ENCODE peak calls at places on chromosomes 2 and 18, in seven cellular contexts. J, D, Y, A, G, Q and T are unnamed samples.

GRCh38 chr18:47868744-47869143 is 61.7 kb downstream of the SMAD2 start:
- DNase-seq in J (peak), D (no peak), Y (no peak), A (no peak), G (no peak), Q (no peak), T (no peak)

GRCh38 chr2:38600242-38600891 is 2.4 kb downstream of the HNRNPLL start:
- DNase-seq in J (peak), D (no peak), Y (no peak), A (peak), G (no peak), Q (peak), T (no peak)

GRCh38 chr2:69033427-69034095 is 20.6 kb downstream of the ANTXR1 start:
- DNase-seq in J (no peak), D (no peak), Y (no peak), A (no peak), G (no peak), Q (no peak), T (no peak)

GRCh38 chr2:188201639-188202038 is 90.0 kb upstream of the GULP1 start:
- DNase-seq in J (no peak), D (no peak), Y (no peak), A (no peak), G (no peak), Q (no peak), T (no peak)

GRCh38 chr18:12470382-12471090 is 62.8 kb downstream of the PRELID3A start:
- DNase-seq in J (peak), D (no peak), Y (no peak), A (peak), G (no peak), Q (no peak), T (no peak)

GRCh38 chr2:20370191-20370590 is 19.5 kb upstream of the PUM2 start:
- DNase-seq in J (peak), D (no peak), Y (no peak), A (no peak), G (no peak), Q (no peak), T (no peak)

GRCh38 chr2:217261452-217261851 is 401.6 kb upstream of the TNP1 start:
- DNase-seq in J (no peak), D (no peak), Y (no peak), A (peak), G (no peak), Q (no peak), T (no peak)

GRCh38 chr2:231646471-231646870 is 53.8 kb downstream of the TEX44 start:
- DNase-seq in J (peak), D (no peak), Y (no peak), A (no peak), G (no peak), Q (no peak), T (no peak)

GRCh38 chr2:179235463-179236108 is 29.0 kb downstream of the SESTD1 start:
- DNase-seq in J (no peak), D (no peak), Y (no peak), A (peak), G (no peak), Q (no peak), T (no peak)

GRCh38 chr2:118633371-118633770 is 214.1 kb downstream of the EN1 start:
- DNase-seq in J (no peak), D (no peak), Y (no peak), A (no peak), G (no peak), Q (no peak), T (no peak)

GRCh38 chr2:164115806-164116205 is 380.0 kb upstream of the FIGN start:
- DNase-seq in J (no peak), D (no peak), Y (no peak), A (no peak), G (no peak), Q (no peak), T (no peak)

GRCh38 chr2:189959450-189959849 is 103.1 kb downstream of the MSTN start:
- DNase-seq in J (no peak), D (no peak), Y (no peak), A (no peak), G (no peak), Q (no peak), T (no peak)

GRCh38 chr18:38115201-38115600 is 549.6 kb upstream of the CELF4 start:
- DNase-seq in J (no peak), D (no peak), Y (no peak), A (peak), G (no peak), Q (no peak), T (no peak)

GRCh38 chr18:66219817-66220216 is 384.1 kb downstream of the CDH19 start:
- DNase-seq in J (no peak), D (no peak), Y (no peak), A (no peak), G (no peak), Q (no peak), T (no peak)

GRCh38 chr2:141557329-141558098 is 573.3 kb downstream of the LRP1B start:
- DNase-seq in J (peak), D (no peak), Y (no peak), A (peak), G (no peak), Q (no peak), T (no peak)

GRCh38 chr18:32122039-32122438 is 30.4 kb downstream of the RNF138 start:
- DNase-seq in J (no peak), D (no peak), Y (no peak), A (no peak), G (no peak), Q (no peak), T (no peak)

GRCh38 chr2:184596819-184597411 is 1.4 kb upstream of the ZNF804A start:
- DNase-seq in J (peak), D (no peak), Y (no peak), A (peak), G (no peak), Q (no peak), T (no peak)

GRCh38 chr18:37962316-37962966 is 396.8 kb upstream of the CELF4 start:
- DNase-seq in J (no peak), D (no peak), Y (peak), A (no peak), G (no peak), Q (no peak), T (no peak)

GRCh38 chr18:54060343-54061005 is 164.0 kb downstream of the MBD2 start:
- DNase-seq in J (no peak), D (no peak), Y (no peak), A (no peak), G (no peak), Q (no peak), T (no peak)

GRCh38 chr2:29011650-29012060 is 30.6 kb downstream of the TOGARAM2 start:
- DNase-seq in J (no peak), D (peak), Y (no peak), A (peak), G (peak), Q (peak), T (no peak)

GRCh38 chr2:45745231-45745630 is 93.8 kb downstream of the PRKCE start:
- DNase-seq in J (no peak), D (no peak), Y (no peak), A (no peak), G (no peak), Q (peak), T (no peak)

GRCh38 chr2:148622390-148622789 is 22.2 kb upstream of the EPC2 start:
- DNase-seq in J (no peak), D (no peak), Y (no peak), A (no peak), G (no peak), Q (no peak), T (no peak)

GRCh38 chr2:74250189-74250631 is 51.8 kb downstream of the MTHFD2 start:
- DNase-seq in J (peak), D (peak), Y (peak), A (peak), G (peak), Q (peak), T (peak)

GRCh38 chr2:127003028-127003800 is 103.7 kb downstream of the BIN1 start:
- DNase-seq in J (no peak), D (no peak), Y (no peak), A (no peak), G (no peak), Q (no peak), T (no peak)

GRCh38 chr2:109535217-109535946 is 78.4 kb downstream of the SEPTIN10 start:
- DNase-seq in J (no peak), D (no peak), Y (no peak), A (no peak), G (no peak), Q (no peak), T (no peak)

GRCh38 chr2:172402184-172402583 is 25.2 kb upstream of the ITGA6 start:
- DNase-seq in J (no peak), D (no peak), Y (no peak), A (no peak), G (no peak), Q (no peak), T (no peak)

GRCh38 chr2:9473308-9473984 is 905 bp upstream of the IAH1 start:
- DNase-seq in J (peak), D (peak), Y (no peak), A (no peak), G (no peak), Q (peak), T (no peak)

GRCh38 chr2:104638795-104639194 is 215.1 kb upstream of the POU3F3 start:
- DNase-seq in J (no peak), D (no peak), Y (no peak), A (no peak), G (no peak), Q (no peak), T (no peak)

GRCh38 chr18:29123706-29124530 is 947.0 kb upstream of the CDH2 start:
- DNase-seq in J (peak), D (no peak), Y (no peak), A (peak), G (no peak), Q (no peak), T (no peak)

GRCh38 chr18:79577451-79578395 is 101.9 kb upstream of the CTDP1 start:
- DNase-seq in J (no peak), D (peak), Y (no peak), A (peak), G (peak), Q (no peak), T (no peak)

GRCh38 chr2:239443102-239443620 is 42.3 kb upstream of the HDAC4 start:
- DNase-seq in J (no peak), D (no peak), Y (no peak), A (no peak), G (no peak), Q (no peak), T (no peak)

GRCh38 chr18:44521673-44522032 is 159.0 kb upstream of the SETBP1 start:
- DNase-seq in J (peak), D (no peak), Y (no peak), A (no peak), G (no peak), Q (no peak), T (no peak)

GRCh38 chr2:92074549-92074898 is 2796.7 kb upstream of the TEKT4 start:
- DNase-seq in J (no peak), D (peak), Y (no peak), A (no peak), G (no peak), Q (no peak), T (no peak)

GRCh38 chr18:44852216-44852615 is 171.5 kb downstream of the SETBP1 start:
- DNase-seq in J (no peak), D (no peak), Y (no peak), A (no peak), G (no peak), Q (no peak), T (no peak)

GRCh38 chr2:105781274-105781673 is 36.6 kb downstream of the NCK2 start:
- DNase-seq in J (peak), D (no peak), Y (no peak), A (peak), G (no peak), Q (no peak), T (no peak)

GRCh38 chr2:230439590-230439989 is 23.6 kb downstream of the SP100 start:
- DNase-seq in J (no peak), D (no peak), Y (no peak), A (no peak), G (no peak), Q (no peak), T (no peak)

GRCh38 chr2:10900216-10901109 is 11.3 kb upstream of the KCNF1 start:
- DNase-seq in J (peak), D (no peak), Y (peak), A (peak), G (no peak), Q (peak), T (peak)

GRCh38 chr2:236658974-236659757 is 89.5 kb downstream of the ACKR3 start:
- DNase-seq in J (no peak), D (no peak), Y (no peak), A (no peak), G (no peak), Q (no peak), T (no peak)

GRCh38 chr2:237695201-237695780 is 67.9 kb downstream of the LRRFIP1 start:
- DNase-seq in J (peak), D (no peak), Y (no peak), A (peak), G (no peak), Q (no peak), T (no peak)

GRCh38 chr2:44295636-44296359 is 20.5 kb downstream of the SLC3A1 start:
- DNase-seq in J (no peak), D (no peak), Y (no peak), A (no peak), G (no peak), Q (no peak), T (no peak)
- TF ChIP-seq CTCF in J (no peak), D (peak), Y (peak), A (no peak), G (no peak), Q (no peak), T (peak)

DNA sequence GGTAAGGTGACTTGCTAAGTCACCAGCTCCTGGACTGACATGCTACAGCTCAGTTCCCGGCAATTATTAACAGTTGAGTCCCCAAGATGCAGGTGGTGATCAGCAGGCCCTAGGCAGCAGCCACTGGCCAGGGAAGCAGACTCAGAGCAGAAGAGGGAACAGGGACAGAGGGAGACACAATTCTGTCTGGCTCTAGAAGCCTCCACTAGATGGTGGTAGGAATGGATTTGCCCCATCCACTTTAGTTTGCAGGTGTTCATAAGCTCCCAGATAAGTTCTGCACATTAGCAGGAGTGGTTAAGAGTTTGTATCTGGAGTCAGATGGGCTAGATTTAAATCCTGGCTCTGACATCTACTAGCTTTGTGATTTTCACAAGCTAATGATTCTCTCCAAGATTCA is 25.5 kb upstream of the SLC1A4 start:
- DNase-seq in J (no peak), D (no peak), Y (no peak), A (no peak), G (no peak), Q (no peak), T (no peak)
- TF ChIP-seq CTCF in J (no peak), D (no peak), Y (no peak), A (no peak), G (no peak), Q (no peak), T (no peak)

GRCh38 chr2:147141930-147142329 is 702.9 kb upstream of the ACVR2A start:
- DNase-seq in J (no peak), D (no peak), Y (no peak), A (no peak), G (no peak), Q (no peak), T (no peak)
- TF ChIP-seq CTCF in J (no peak), D (no peak), Y (peak), A (peak), G (no peak), Q (no peak), T (no peak)

DNA sequence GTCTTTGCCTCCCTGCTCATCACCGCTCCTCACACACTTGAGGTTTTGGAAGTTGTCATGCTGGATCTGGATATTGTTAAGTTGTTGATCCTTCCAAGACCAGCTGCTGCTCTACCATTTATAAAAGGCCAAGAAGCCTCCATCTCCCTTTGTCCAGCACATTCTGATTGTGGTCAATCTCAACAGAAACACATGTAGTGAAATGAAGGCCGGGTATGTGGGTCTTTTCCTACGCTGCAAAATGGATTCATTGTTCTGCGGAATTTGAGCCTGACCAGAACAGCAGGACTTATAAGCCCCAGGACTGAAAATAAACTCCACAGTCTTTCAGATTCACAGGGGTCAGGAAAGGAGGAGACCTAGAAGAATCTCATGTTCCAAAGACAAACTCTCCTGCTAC is 238.4 kb downstream of the CMPK2 start:
- DNase-seq in J (no peak), D (no peak), Y (no peak), A (no peak), G (no peak), Q (no peak), T (no peak)
- TF ChIP-seq CTCF in J (no peak), D (no peak), Y (no peak), A (no peak), G (no peak), Q (no peak), T (no peak)

GRCh38 chr2:119897996-119898395 is 114.9 kb upstream of the EPB41L5 start:
- DNase-seq in J (no peak), D (no peak), Y (no peak), A (no peak), G (no peak), Q (no peak), T (no peak)
- TF ChIP-seq CTCF in J (no peak), D (no peak), Y (no peak), A (no peak), G (no peak), Q (no peak), T (no peak)

DNA sequence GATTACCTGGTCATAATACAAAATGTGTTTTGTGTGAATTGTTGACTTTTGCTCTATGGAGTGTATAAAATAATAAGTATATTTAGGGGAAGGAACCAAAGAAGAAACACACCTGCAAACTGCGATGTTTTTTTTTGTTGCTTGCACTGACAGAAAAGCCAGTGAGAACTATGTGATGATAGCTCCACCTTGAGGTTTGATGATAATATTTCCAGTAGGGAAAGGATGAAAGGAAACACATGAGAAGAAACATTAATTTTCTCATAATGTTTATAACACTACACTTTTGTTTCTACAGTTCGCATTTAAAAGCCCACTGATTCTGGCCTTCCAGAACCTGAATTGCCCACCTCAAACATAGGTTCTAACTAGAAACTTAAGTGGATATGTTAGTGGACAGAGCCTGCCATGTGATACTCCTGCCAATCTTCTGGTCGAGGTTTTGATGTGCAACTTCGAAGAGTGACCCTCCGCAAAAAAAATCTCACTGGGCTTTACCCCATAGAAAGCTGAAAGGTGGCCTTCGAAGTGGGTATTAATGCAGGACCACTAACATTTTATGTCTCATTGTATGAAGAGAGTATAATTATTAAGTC is 476.4 kb upstream of the SPHKAP start:
- DNase-seq in J (peak), D (no peak), Y (no peak), A (peak), G (no peak), Q (no peak), T (no peak)
- TF ChIP-seq CTCF in J (peak), D (peak), Y (peak), A (peak), G (peak), Q (no peak), T (peak)

GRCh38 chr2:205158404-205158803 is 523.9 kb upstream of the NRP2 start:
- DNase-seq in J (no peak), D (no peak), Y (no peak), A (no peak), G (no peak), Q (no peak), T (no peak)
- TF ChIP-seq CTCF in J (no peak), D (no peak), Y (no peak), A (no peak), G (no peak), Q (no peak), T (no peak)